ENCODE peak calls at places on chromosomes 16 and 17, in six cellular contexts. Q is transverse colon, T is GM12891, G is breast epithelium, H is stomach, C is K562. E is an unnamed sample.

GRCh38 chr16:1258906-1259759 is 3.3 kb downstream of the TPSD1 start:
- DNase-seq in Q (no peak), T (no peak), G (no peak), H (no peak), C (no peak), E (no peak)

GRCh38 chr16:10514369-10515055 is 65.9 kb downstream of the EMP2 start:
- DNase-seq in Q (peak; percentile 37), T (no peak), G (peak; percentile 55), H (peak; percentile 65), C (peak; percentile 57), E (no peak)

GRCh38 chr17:2796164-2797140 is at the start of gene RAP1GAP2:
- DNase-seq in Q (peak; percentile 82), T (no peak), G (peak; percentile 19), H (peak; percentile 69), C (peak; percentile 48), E (no peak)

GRCh38 chr17:48647964-48648245 is 21.7 kb upstream of the HOXB9 start:
- DNase-seq in Q (no peak), T (no peak), G (no peak), H (no peak), C (no peak), E (no peak)

GRCh38 chr17:61543786-61544415 is 47.1 kb downstream of the NACA2 start:
- DNase-seq in Q (no peak), T (no peak), G (no peak), H (no peak), C (no peak), E (no peak)

GRCh38 chr16:9703731-9704130 is 478.5 kb downstream of the GRIN2A start:
- DNase-seq in Q (no peak), T (no peak), G (no peak), H (no peak), C (no peak), E (no peak)

GRCh38 chr16:89561195-89562026 is 929 bp downstream of the RPL13 start:
- DNase-seq in Q (no peak), T (no peak), G (no peak), H (no peak), C (no peak), E (no peak)

GRCh38 chr17:29256735-29257466 is 10.2 kb downstream of the CRYBA1 start:
- DNase-seq in Q (no peak), T (no peak), G (no peak), H (no peak), C (no peak), E (no peak)

GRCh38 chr17:82439829-82440365 is 10.7 kb downstream of the CYBC1 start:
- DNase-seq in Q (no peak), T (no peak), G (no peak), H (no peak), C (no peak), E (no peak)

GRCh38 chr16:721765-722481 is 977 bp downstream of the ANTKMT start:
- DNase-seq in Q (no peak), T (no peak), G (no peak), H (no peak), C (peak; percentile 43), E (no peak)

GRCh38 chr16:88633684-88634140 is 4.7 kb upstream of the IL17C start:
- DNase-seq in Q (peak; percentile 60), T (peak; percentile 66), G (no peak), H (peak; percentile 52), C (peak; percentile 69), E (no peak)

GRCh38 chr17:64780096-64781012 is 118.2 kb upstream of the SMURF2 start:
- DNase-seq in Q (peak; percentile 91), T (peak; percentile 80), G (peak; percentile 78), H (peak; percentile 73), C (no peak), E (peak; percentile 72)

GRCh38 chr17:64779344-64780095 is 117.4 kb upstream of the SMURF2 start:
- DNase-seq in Q (peak; percentile 27), T (no peak), G (no peak), H (no peak), C (no peak), E (no peak)

GRCh38 chr17:64781013-64781392 is 118.9 kb upstream of the SMURF2 start:
- DNase-seq in Q (no peak), T (no peak), G (no peak), H (no peak), C (no peak), E (no peak)

GRCh38 chr17:64781810-64782555 is 119.9 kb upstream of the SMURF2 start:
- DNase-seq in Q (no peak), T (no peak), G (no peak), H (no peak), C (no peak), E (no peak)

DNA sequence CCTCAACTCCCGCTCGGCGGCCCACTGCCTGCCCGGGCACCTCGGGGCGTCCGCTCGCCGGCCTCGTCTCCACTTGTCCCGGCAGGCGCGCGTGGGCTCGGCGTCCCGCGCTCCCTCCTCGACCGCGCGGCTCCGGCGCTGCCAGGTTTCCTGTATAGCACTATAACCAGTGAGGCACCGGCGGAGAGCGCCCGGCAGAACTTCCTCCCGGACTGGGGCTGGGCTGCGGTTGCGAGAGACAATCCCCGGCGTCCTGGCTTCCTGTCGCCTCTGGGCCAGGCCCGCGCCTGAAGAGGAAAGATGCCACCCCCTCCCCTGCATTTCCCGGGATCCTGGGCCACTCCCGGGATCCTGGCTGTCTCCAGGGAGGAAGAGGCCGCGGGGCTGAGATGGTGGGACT is 119.3 kb upstream of the SMURF2 start:
- DNase-seq in Q (peak; percentile 75), T (peak; percentile 53), G (peak; percentile 52), H (peak; percentile 67), C (no peak), E (no peak)
- TF ChIP-seq POLR2A in Q (no peak), T (no peak), G (no peak), H (no peak), C (no peak), E (no peak)

GRCh38 chr17:42969006-42969581 is 4.8 kb upstream of the AARSD1 start:
- DNase-seq in Q (no peak), T (no peak), G (no peak), H (no peak), C (no peak), E (no peak)

GRCh38 chr17:42964161-42964932 is at the start of gene AARSD1:
- DNase-seq in Q (peak; percentile 94), T (peak; percentile 85), G (peak; percentile 87), H (peak; percentile 93), C (peak; percentile 84), E (peak; percentile 80)

GRCh38 chr17:42971589-42971988 is 7.3 kb upstream of the AARSD1 start:
- DNase-seq in Q (no peak), T (no peak), G (no peak), H (no peak), C (no peak), E (no peak)

DNA sequence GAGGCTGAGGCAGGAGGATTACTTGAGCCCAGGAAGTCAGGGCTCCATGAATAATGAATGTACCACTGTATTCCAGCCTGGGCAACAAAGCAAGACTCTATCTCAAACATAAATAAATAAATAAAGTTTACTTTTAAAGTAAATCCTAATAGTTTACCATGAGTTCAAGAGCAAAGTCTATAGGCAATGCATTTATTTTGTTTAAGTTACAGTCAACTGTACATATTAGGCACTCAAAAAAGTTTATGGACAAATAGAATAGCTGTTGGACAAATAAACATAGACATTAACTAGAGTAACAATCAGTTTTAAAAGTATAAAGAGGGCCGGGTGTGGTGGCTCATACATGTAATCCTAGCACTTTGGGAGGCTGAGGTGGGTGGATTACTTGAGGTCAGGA is 3.7 kb upstream of the AARSD1 start:
- DNase-seq in Q (no peak), T (no peak), G (no peak), H (no peak), C (no peak), E (no peak)
- TF ChIP-seq POLR2AphosphoS5 in Q (no peak), T (no peak), G (no peak), H (no peak), C (no peak), E (no peak)

GRCh38 chr17:36544049-36544319 is 735 bp upstream of the GGNBP2 start:
- DNase-seq in Q (no peak), T (peak; percentile 27), G (no peak), H (peak; percentile 47), C (no peak), E (no peak)

GRCh38 chr17:36542755-36543154 is 2.0 kb upstream of the GGNBP2 start:
- DNase-seq in Q (no peak), T (no peak), G (no peak), H (no peak), C (no peak), E (no peak)

GRCh38 chr17:36545093-36545464 is 360 bp downstream of the GGNBP2 start:
- DNase-seq in Q (no peak), T (no peak), G (no peak), H (no peak), C (no peak), E (no peak)

GRCh38 chr17:36545465-36546417 is 1.0 kb downstream of the GGNBP2 start:
- DNase-seq in Q (peak; percentile 98), T (peak; percentile 89), G (peak; percentile 97), H (peak; percentile 97), C (peak; percentile 93), E (peak; percentile 88)

DNA sequence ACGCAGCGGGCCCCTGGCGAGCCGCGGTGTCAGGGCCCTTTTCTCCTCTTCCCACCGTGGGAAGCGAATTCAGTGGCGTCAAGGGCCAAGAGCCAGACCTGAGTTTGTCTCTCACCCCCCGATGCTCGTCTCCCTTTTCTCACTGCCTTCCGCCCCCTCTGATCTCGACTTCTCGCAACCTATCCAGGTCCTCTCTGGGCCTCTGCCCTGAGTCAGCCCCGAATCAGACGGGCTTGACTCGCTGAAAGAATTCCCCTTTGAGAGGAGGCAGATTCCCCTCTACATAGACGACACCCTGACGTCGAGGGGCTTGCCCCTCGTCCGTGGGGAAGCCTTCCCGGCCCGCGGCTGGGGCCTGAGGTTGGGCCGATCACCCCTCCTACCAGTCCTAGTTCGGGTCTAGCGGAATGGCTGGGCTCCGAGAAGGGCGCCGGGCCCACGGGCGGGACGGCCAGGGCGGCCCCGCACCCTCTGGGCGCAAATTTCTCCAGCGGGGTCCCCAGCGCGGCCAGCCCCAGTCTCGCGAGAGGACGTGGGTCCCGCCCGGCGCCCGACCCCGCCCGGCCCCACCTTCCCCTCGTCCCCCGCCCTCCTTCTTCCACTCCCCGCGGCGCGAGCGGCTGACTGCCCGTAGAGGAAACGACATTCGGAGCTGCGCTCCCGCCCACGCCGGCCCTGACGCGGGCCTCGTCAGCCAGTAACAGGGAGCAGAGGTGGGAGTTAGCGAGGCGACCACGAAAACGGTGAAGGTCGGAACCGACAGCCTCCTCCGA is at the start of gene GGNBP2:
- DNase-seq in Q (peak; percentile 93), T (peak; percentile 79), G (peak; percentile 81), H (peak; percentile 92), C (peak; percentile 89), E (peak; percentile 80)
- TF ChIP-seq POLR2A in Q (peak; percentile 96), T (peak; percentile 90), G (peak; percentile 78), H (no peak), C (peak; percentile 89), E (peak; percentile 83)

DNA sequence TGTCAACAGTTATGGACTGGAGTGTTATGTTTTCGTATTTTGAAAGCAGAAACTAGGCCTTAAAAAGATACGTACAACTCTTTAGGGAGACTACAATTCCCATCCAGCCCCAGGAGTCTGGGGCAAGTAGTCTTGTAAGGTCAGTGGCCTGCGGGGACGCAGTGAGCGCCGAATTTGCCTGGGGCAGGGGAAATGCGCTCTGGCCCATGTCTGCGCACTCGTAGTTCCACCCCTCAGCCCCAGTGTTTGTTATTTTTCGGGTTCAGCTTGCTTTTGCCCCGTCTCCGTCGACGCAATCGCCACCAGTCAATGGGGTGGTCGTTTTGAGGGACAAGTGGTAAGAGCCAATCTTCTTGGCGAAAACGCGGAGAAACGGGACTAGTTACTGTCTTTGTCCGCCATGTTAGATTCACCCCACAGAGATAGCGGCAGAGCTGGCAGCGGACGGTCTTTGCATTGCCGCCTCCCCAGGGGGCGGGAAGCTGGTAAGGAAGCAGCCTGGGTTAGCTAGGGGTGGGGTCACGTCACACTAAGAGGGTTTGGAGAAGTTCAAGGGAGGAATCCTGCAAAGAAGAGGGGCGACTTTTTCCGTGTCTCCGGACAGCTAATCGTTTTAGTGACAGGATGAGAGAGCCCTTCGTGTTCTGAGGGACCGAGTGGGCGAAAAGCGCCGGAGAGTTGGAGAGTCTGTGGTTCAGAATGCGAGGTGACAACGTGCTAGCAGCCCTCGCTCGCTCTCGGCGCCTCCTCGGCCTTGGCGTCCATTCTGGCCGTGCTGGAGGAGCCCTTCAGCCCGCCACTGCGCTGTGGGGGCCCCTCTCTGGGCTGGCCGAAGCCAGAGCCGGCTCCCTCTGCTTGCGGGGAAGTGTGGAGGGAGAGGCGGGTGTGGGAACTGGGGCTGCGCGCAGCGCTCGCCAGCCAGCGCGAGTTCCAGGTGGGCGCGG is 1.1 kb upstream of the BRCA1 start:
- DNase-seq in Q (peak; percentile 14), T (no peak), G (no peak), H (no peak), C (peak; percentile 51), E (no peak)
- TF ChIP-seq POLR2AphosphoS5 in Q (no peak), T (no peak), G (no peak), H (no peak), C (no peak), E (no peak)